ENCODE peak calls at places on chromosomes 13 and 19, in seven cellular contexts. T is HT1080, S is GM12865, H is GF-D8, C is kidney, W is T-helper 2 cell, E is EL. X is an unnamed sample.

GRCh38 chr13:48402325-48402962 is 10.5 kb downstream of the LPAR6 start:
- DNase-seq in T (peak; percentile 13), S (peak; percentile 35), H (no peak), C (no peak), W (peak; percentile 66), E (no peak), X (no peak)

GRCh38 chr13:91771229-91771628 is 372.8 kb downstream of the GPC5 start:
- DNase-seq in T (no peak), S (no peak), H (no peak), C (no peak), W (no peak), E (no peak), X (no peak)

GRCh38 chr19:6481541-6482342 is at the start of gene DENND1C:
- DNase-seq in T (no peak), S (peak; percentile 87), H (peak; percentile 43), C (peak; percentile 80), W (peak; percentile 88), E (no peak), X (no peak)

GRCh38 chr19:45761714-45762113 is 7.3 kb downstream of the SIX5 start:
- DNase-seq in T (no peak), S (no peak), H (no peak), C (no peak), W (no peak), E (no peak), X (no peak)

GRCh38 chr19:29587518-29587986 is 18.5 kb upstream of the POP4 start:
- DNase-seq in T (peak; percentile 86), S (peak; percentile 91), H (no peak), C (no peak), W (peak; percentile 99), E (peak; percentile 77), X (peak; percentile 57)

GRCh38 chr19:38993271-38993670 is 17.7 kb upstream of the FBXO17 start:
- DNase-seq in T (peak; percentile 85), S (no peak), H (no peak), C (no peak), W (no peak), E (peak; percentile 84), X (no peak)

GRCh38 chr13:24251525-24251924 is 57.9 kb upstream of the C1QTNF9 start:
- DNase-seq in T (no peak), S (peak; percentile 16), H (no peak), C (no peak), W (peak; percentile 99), E (no peak), X (no peak)

GRCh38 chr19:28634031-28634328 is 579.0 kb downstream of the UQCRFS1 start:
- DNase-seq in T (no peak), S (no peak), H (no peak), C (no peak), W (no peak), E (no peak), X (no peak)

GRCh38 chr13:22194106-22194810 is 523.4 kb downstream of the FGF9 start:
- DNase-seq in T (no peak), S (no peak), H (no peak), C (no peak), W (no peak), E (no peak), X (no peak)

GRCh38 chr19:42216653-42217521 is 590 bp downstream of the DEDD2 start:
- DNase-seq in T (no peak), S (peak; percentile 42), H (no peak), C (peak; percentile 88), W (peak; percentile 51), E (peak; percentile 44), X (no peak)

GRCh38 chr19:13850910-13851753 is 25.8 kb upstream of the NANOS3 start:
- DNase-seq in T (peak; percentile 99), S (no peak), H (no peak), C (peak; percentile 97), W (no peak), E (peak; percentile 97), X (peak; percentile 84)

GRCh38 chr13:98174995-98175394 is 2.1 kb downstream of the RNF113B start:
- DNase-seq in T (no peak), S (no peak), H (no peak), C (no peak), W (no peak), E (peak; percentile 24), X (no peak)

GRCh38 chr13:36531746-36532486 is 99.6 kb downstream of the CCNA1 start:
- DNase-seq in T (peak; percentile 74), S (no peak), H (peak; percentile 16), C (no peak), W (no peak), E (peak; percentile 23), X (no peak)

GRCh38 chr19:42115219-42115618 is 17.0 kb downstream of the POU2F2 start:
- DNase-seq in T (no peak), S (no peak), H (no peak), C (no peak), W (no peak), E (no peak), X (no peak)

GRCh38 chr19:14366529-14366928 is 14.7 kb upstream of the ADGRE5 start:
- DNase-seq in T (peak; percentile 47), S (peak; percentile 96), H (no peak), C (peak; percentile 82), W (peak; percentile 94), E (peak; percentile 56), X (no peak)

GRCh38 chr19:5470264-5470671 is 15.1 kb downstream of the ZNRF4 start:
- DNase-seq in T (no peak), S (no peak), H (no peak), C (no peak), W (no peak), E (no peak), X (no peak)

GRCh38 chr13:30845297-30846214 is 60.5 kb upstream of the MEDAG start:
- DNase-seq in T (peak; percentile 32), S (peak; percentile 40), H (no peak), C (no peak), W (no peak), E (peak; percentile 18), X (no peak)

GRCh38 chr13:65725001-65725400 is 1505.1 kb downstream of the PCDH9 start:
- DNase-seq in T (no peak), S (no peak), H (no peak), C (no peak), W (no peak), E (peak; percentile 1), X (no peak)

GRCh38 chr13:43363156-43363918 is 340.0 kb downstream of the DNAJC15 start:
- DNase-seq in T (no peak), S (no peak), H (no peak), C (no peak), W (no peak), E (no peak), X (no peak)

GRCh38 chr13:110116072-110116487 is 190.9 kb downstream of the COL4A1 start:
- DNase-seq in T (no peak), S (peak; percentile 74), H (no peak), C (no peak), W (peak; percentile 45), E (peak; percentile 64), X (no peak)

GRCh38 chr19:46520616-46521015 is 24.9 kb upstream of the PNMA8B start:
- DNase-seq in T (peak; percentile 20), S (no peak), H (no peak), C (no peak), W (no peak), E (no peak), X (no peak)

GRCh38 chr19:51111606-51112005 is 3.4 kb upstream of the CTU1 start:
- DNase-seq in T (peak; percentile 24), S (no peak), H (no peak), C (peak; percentile 44), W (no peak), E (no peak), X (no peak)

GRCh38 chr19:46759817-46760333 is 13.6 kb upstream of the STRN4 start:
- DNase-seq in T (no peak), S (no peak), H (no peak), C (no peak), W (no peak), E (peak; percentile 58), X (peak; percentile 99)

GRCh38 chr19:6577410-6578125 is 13.4 kb downstream of the CD70 start:
- DNase-seq in T (peak; percentile 83), S (peak; percentile 97), H (no peak), C (no peak), W (peak; percentile 89), E (no peak), X (no peak)

GRCh38 chr13:53242015-53242414 is 213.4 kb downstream of the OLFM4 start:
- DNase-seq in T (no peak), S (no peak), H (no peak), C (no peak), W (no peak), E (no peak), X (no peak)